ENCODE peak calls at places on chromosomes 4 and X, in eight cellular contexts. One of them, this sample, is unnamed.

GRCh38 chr4:9916346-9916745 is 105.0 kb downstream of the SLC2A9 start:
- DNase-seq in RWPE2: no peak
- DNase-seq in body of pancreas: no peak
- DNase-seq in heart right ventricle: no peak
- DNase-seq in GM06990: no peak
- DNase-seq in cardiac fibroblast: no peak
- DNase-seq in endothelial cell of umbilical vein: no peak
- DNase-seq in kidney epithelial cell: no peak
- DNase-seq in this sample: no peak

GRCh38 chr4:129092636-129093172 is 635 bp downstream of the SCLT1 start:
- DNase-seq in cardiac fibroblast: peak
- DNase-seq in body of pancreas: no peak
- DNase-seq in RWPE2: no peak
- DNase-seq in endothelial cell of umbilical vein: no peak
- DNase-seq in heart right ventricle: no peak
- DNase-seq in kidney epithelial cell: no peak
- DNase-seq in GM06990: no peak
- DNase-seq in this sample: no peak

GRCh38 chr4:184453402-184454160 is 20.8 kb downstream of the IRF2 start:
- DNase-seq in body of pancreas: peak
- DNase-seq in kidney epithelial cell: no peak
- DNase-seq in heart right ventricle: no peak
- DNase-seq in RWPE2: no peak
- DNase-seq in GM06990: peak
- DNase-seq in cardiac fibroblast: peak
- DNase-seq in endothelial cell of umbilical vein: peak
- DNase-seq in this sample: peak

GRCh38 chr4:71288875-71289274 is 49.9 kb upstream of the SLC4A4 start:
- DNase-seq in heart right ventricle: no peak
- DNase-seq in cardiac fibroblast: no peak
- DNase-seq in kidney epithelial cell: no peak
- DNase-seq in RWPE2: no peak
- DNase-seq in GM06990: no peak
- DNase-seq in body of pancreas: peak
- DNase-seq in endothelial cell of umbilical vein: no peak
- DNase-seq in this sample: no peak

GRCh38 chr4:82519072-82519471 is 42.7 kb downstream of the TMEM150C start:
- DNase-seq in cardiac fibroblast: peak
- DNase-seq in heart right ventricle: no peak
- DNase-seq in body of pancreas: no peak
- DNase-seq in kidney epithelial cell: no peak
- DNase-seq in endothelial cell of umbilical vein: peak
- DNase-seq in GM06990: no peak
- DNase-seq in RWPE2: no peak
- DNase-seq in this sample: peak

GRCh38 chr4:124079174-124079780 is 633.3 kb downstream of the ANKRD50 start:
- DNase-seq in GM06990: no peak
- DNase-seq in heart right ventricle: no peak
- DNase-seq in endothelial cell of umbilical vein: no peak
- DNase-seq in kidney epithelial cell: no peak
- DNase-seq in cardiac fibroblast: peak
- DNase-seq in body of pancreas: no peak
- DNase-seq in RWPE2: no peak
- DNase-seq in this sample: peak

GRCh38 chrX:125405339-125405738 is 85.7 kb downstream of the TEX13C start:
- DNase-seq in body of pancreas: no peak
- DNase-seq in RWPE2: no peak
- DNase-seq in kidney epithelial cell: no peak
- DNase-seq in GM06990: no peak
- DNase-seq in cardiac fibroblast: no peak
- DNase-seq in heart right ventricle: no peak
- DNase-seq in endothelial cell of umbilical vein: no peak
- DNase-seq in this sample: no peak

GRCh38 chrX:118780915-118781314 is 42.7 kb upstream of the ZCCHC12 start:
- DNase-seq in kidney epithelial cell: no peak
- DNase-seq in GM06990: no peak
- DNase-seq in RWPE2: no peak
- DNase-seq in body of pancreas: no peak
- DNase-seq in heart right ventricle: no peak
- DNase-seq in cardiac fibroblast: peak
- DNase-seq in endothelial cell of umbilical vein: no peak
- DNase-seq in this sample: peak

DNA sequence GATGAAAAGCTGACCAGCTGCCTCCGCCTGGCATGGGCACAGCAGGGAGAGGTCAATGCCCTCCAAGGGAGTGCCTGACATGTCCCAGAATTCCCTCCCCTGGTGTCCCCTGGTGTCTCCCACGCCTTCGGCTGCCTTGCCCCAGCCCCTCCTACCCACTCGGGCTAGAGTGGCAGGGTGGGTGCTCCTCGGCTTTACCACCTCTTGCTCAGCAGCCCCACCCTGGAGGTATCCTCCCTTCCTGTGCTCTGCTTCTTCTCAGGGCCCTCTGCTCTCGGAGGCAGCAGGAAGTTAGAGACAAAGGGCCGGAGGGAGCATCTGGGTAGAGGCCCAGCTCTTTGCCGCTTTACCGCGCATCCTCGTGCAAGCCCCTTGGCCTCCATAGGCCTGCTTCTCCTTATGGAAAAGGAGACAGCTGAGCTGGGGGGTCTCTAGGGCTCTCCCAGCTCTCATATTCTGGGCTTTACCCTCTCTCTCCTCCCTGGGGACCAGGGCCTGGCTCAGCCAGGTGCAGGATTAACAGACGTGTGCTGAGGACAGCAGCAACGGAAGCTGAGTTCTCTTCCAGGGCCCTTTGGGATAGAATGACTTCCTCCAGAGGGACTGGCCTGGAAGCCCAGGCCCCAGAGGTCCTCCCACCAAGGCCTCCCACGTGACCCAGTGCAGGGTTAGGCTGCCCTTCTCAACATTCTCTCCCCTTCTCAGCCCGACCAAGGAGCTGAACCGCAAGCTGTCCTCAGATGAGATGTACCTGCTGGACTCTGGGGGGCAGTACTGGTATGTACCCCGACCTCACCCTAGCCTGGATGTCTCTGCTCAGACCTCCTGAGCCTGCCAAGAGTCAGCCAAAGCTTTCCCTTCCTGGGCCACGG is 17.2 kb downstream of the XPNPEP2 start:
- DNase-seq in body of pancreas: no peak
- DNase-seq in cardiac fibroblast: no peak
- DNase-seq in GM06990: no peak
- DNase-seq in endothelial cell of umbilical vein: no peak
- DNase-seq in heart right ventricle: no peak
- DNase-seq in kidney epithelial cell: no peak
- DNase-seq in RWPE2: no peak
- DNase-seq in this sample: no peak
- TF ChIP-seq CTCF in body of pancreas: no peak
- TF ChIP-seq CTCF in cardiac fibroblast: no peak
- TF ChIP-seq CTCF in GM06990: peak
- TF ChIP-seq CTCF in endothelial cell of umbilical vein: no peak
- TF ChIP-seq CTCF in heart right ventricle: no peak
- TF ChIP-seq CTCF in kidney epithelial cell: no peak
- TF ChIP-seq CTCF in RWPE2: no peak
- TF ChIP-seq CTCF in this sample: no peak

GRCh38 chr4:48904541-48905142 is 1.9 kb downstream of the OCIAD2 start:
- DNase-seq in body of pancreas: no peak
- DNase-seq in heart right ventricle: no peak
- DNase-seq in endothelial cell of umbilical vein: no peak
- DNase-seq in GM06990: no peak
- DNase-seq in kidney epithelial cell: no peak
- DNase-seq in RWPE2: no peak
- DNase-seq in cardiac fibroblast: no peak
- DNase-seq in this sample: peak

GRCh38 chr4:48905363-48906015 is 1.1 kb downstream of the OCIAD2 start:
- DNase-seq in endothelial cell of umbilical vein: peak
- DNase-seq in RWPE2: no peak
- DNase-seq in heart right ventricle: no peak
- DNase-seq in cardiac fibroblast: peak
- DNase-seq in body of pancreas: peak
- DNase-seq in GM06990: peak
- DNase-seq in kidney epithelial cell: peak
- DNase-seq in this sample: peak

GRCh38 chr4:48907706-48908477 is 1.3 kb upstream of the OCIAD2 start:
- DNase-seq in kidney epithelial cell: no peak
- DNase-seq in cardiac fibroblast: no peak
- DNase-seq in endothelial cell of umbilical vein: no peak
- DNase-seq in RWPE2: no peak
- DNase-seq in body of pancreas: no peak
- DNase-seq in GM06990: no peak
- DNase-seq in heart right ventricle: no peak
- DNase-seq in this sample: no peak

GRCh38 chr4:48908687-48909086 is 2.1 kb upstream of the OCIAD2 start:
- DNase-seq in RWPE2: no peak
- DNase-seq in body of pancreas: no peak
- DNase-seq in kidney epithelial cell: no peak
- DNase-seq in endothelial cell of umbilical vein: no peak
- DNase-seq in cardiac fibroblast: no peak
- DNase-seq in heart right ventricle: no peak
- DNase-seq in GM06990: no peak
- DNase-seq in this sample: no peak

GRCh38 chr4:48906283-48907173 is at the start of gene OCIAD2:
- DNase-seq in GM06990: peak
- DNase-seq in endothelial cell of umbilical vein: peak
- DNase-seq in RWPE2: peak
- DNase-seq in kidney epithelial cell: peak
- DNase-seq in cardiac fibroblast: peak
- DNase-seq in body of pancreas: peak
- DNase-seq in heart right ventricle: peak
- DNase-seq in this sample: peak
- TF ChIP-seq CTCF in GM06990: peak
- TF ChIP-seq CTCF in endothelial cell of umbilical vein: no peak
- TF ChIP-seq CTCF in RWPE2: no peak
- TF ChIP-seq CTCF in kidney epithelial cell: no peak
- TF ChIP-seq CTCF in cardiac fibroblast: no peak
- TF ChIP-seq CTCF in body of pancreas: no peak
- TF ChIP-seq CTCF in heart right ventricle: no peak
- TF ChIP-seq CTCF in this sample: no peak

DNA sequence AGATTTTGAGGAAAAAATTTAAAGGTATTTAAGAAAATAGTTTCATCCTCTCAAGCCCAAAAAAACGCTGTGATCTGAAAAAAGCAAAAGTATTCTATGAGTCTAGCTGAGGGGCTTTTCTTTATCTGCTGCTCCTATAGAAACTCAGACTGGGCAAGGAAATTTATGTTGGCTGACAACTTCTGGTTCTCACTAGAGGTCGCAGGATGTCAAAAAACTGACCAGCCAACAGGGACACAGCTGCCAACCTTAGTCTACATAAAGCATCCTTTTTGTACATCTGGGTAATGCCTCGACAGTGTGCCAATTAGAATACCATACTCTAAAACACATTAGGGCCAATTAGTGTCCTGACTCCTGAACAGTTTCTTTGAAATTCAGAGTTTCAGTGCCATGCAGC is 8.8 kb upstream of the TLL1 start:
- DNase-seq in kidney epithelial cell: no peak
- DNase-seq in cardiac fibroblast: peak
- DNase-seq in body of pancreas: no peak
- DNase-seq in endothelial cell of umbilical vein: peak
- DNase-seq in GM06990: no peak
- DNase-seq in heart right ventricle: no peak
- DNase-seq in RWPE2: no peak
- DNase-seq in this sample: no peak
- TF ChIP-seq CTCF in kidney epithelial cell: peak
- TF ChIP-seq CTCF in cardiac fibroblast: no peak
- TF ChIP-seq CTCF in body of pancreas: no peak
- TF ChIP-seq CTCF in endothelial cell of umbilical vein: no peak
- TF ChIP-seq CTCF in GM06990: no peak
- TF ChIP-seq CTCF in heart right ventricle: no peak
- TF ChIP-seq CTCF in RWPE2: peak
- TF ChIP-seq CTCF in this sample: no peak

GRCh38 chrX:132505116-132505515 is 16.3 kb upstream of the MBNL3 start:
- DNase-seq in RWPE2: no peak
- DNase-seq in cardiac fibroblast: peak
- DNase-seq in GM06990: no peak
- DNase-seq in endothelial cell of umbilical vein: no peak
- DNase-seq in body of pancreas: peak
- DNase-seq in kidney epithelial cell: no peak
- DNase-seq in heart right ventricle: no peak
- DNase-seq in this sample: peak
- TF ChIP-seq CTCF in RWPE2: no peak
- TF ChIP-seq CTCF in cardiac fibroblast: no peak
- TF ChIP-seq CTCF in GM06990: no peak
- TF ChIP-seq CTCF in endothelial cell of umbilical vein: no peak
- TF ChIP-seq CTCF in body of pancreas: no peak
- TF ChIP-seq CTCF in kidney epithelial cell: no peak
- TF ChIP-seq CTCF in heart right ventricle: no peak
- TF ChIP-seq CTCF in this sample: no peak

DNA sequence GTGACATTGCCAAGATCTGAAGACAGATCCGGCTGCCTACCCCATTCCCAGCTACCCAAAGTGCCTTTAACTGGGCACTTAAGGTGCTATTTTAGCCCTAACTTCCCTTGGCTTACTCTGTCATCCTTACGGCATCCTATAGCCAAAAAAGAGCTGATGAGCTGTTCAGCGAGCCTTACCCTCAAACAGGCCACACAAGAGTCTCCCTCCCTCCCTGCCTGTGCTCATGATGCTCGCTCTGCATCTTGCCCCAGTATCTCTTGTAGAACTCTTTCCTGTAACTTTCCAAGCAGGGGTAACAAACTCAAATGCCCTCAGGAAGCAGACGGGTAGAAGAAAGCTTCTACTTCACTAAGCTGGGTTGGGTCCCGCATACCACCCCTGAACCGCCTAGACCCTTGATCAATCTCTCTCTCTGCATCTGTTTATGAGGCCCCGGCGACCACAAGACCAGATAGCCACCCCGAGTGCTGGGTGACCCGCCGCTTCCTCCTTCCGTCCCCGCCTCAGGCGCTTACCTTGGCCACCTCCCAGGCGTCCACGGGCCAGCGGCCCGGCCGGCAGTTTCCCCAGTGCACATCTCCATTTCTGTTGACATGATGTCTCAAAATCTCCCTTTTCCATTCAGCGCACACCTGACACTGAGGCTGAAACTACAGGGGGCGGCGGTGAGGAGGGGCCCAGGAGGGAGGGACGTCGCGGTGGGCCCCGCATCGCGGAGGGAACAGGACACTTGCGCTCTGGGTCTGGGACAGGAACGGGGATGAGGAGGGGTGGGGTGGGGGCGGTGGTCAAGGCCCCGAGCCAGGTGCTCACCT is 663 bp downstream of the CXorf38 start:
- DNase-seq in RWPE2: no peak
- DNase-seq in endothelial cell of umbilical vein: peak
- DNase-seq in body of pancreas: peak
- DNase-seq in heart right ventricle: peak
- DNase-seq in kidney epithelial cell: no peak
- DNase-seq in cardiac fibroblast: peak
- DNase-seq in GM06990: peak
- DNase-seq in this sample: peak
- TF ChIP-seq CTCF in RWPE2: no peak
- TF ChIP-seq CTCF in endothelial cell of umbilical vein: no peak
- TF ChIP-seq CTCF in body of pancreas: no peak
- TF ChIP-seq CTCF in heart right ventricle: no peak
- TF ChIP-seq CTCF in kidney epithelial cell: no peak
- TF ChIP-seq CTCF in cardiac fibroblast: no peak
- TF ChIP-seq CTCF in GM06990: no peak
- TF ChIP-seq CTCF in this sample: no peak

GRCh38 chr4:11218692-11219091 is 210.0 kb downstream of the HS3ST1 start:
- DNase-seq in endothelial cell of umbilical vein: no peak
- DNase-seq in cardiac fibroblast: no peak
- DNase-seq in kidney epithelial cell: no peak
- DNase-seq in heart right ventricle: no peak
- DNase-seq in GM06990: no peak
- DNase-seq in RWPE2: no peak
- DNase-seq in body of pancreas: no peak
- DNase-seq in this sample: no peak
- TF ChIP-seq CTCF in endothelial cell of umbilical vein: no peak
- TF ChIP-seq CTCF in cardiac fibroblast: no peak
- TF ChIP-seq CTCF in kidney epithelial cell: no peak
- TF ChIP-seq CTCF in heart right ventricle: no peak
- TF ChIP-seq CTCF in GM06990: no peak
- TF ChIP-seq CTCF in RWPE2: no peak
- TF ChIP-seq CTCF in body of pancreas: no peak
- TF ChIP-seq CTCF in this sample: no peak

GRCh38 chrX:8042304-8042703 is 115.1 kb upstream of the PNPLA4 start:
- DNase-seq in GM06990: no peak
- DNase-seq in RWPE2: no peak
- DNase-seq in body of pancreas: no peak
- DNase-seq in kidney epithelial cell: no peak
- DNase-seq in endothelial cell of umbilical vein: no peak
- DNase-seq in heart right ventricle: no peak
- DNase-seq in cardiac fibroblast: no peak
- DNase-seq in this sample: no peak
- TF ChIP-seq CTCF in GM06990: no peak
- TF ChIP-seq CTCF in RWPE2: no peak
- TF ChIP-seq CTCF in body of pancreas: no peak
- TF ChIP-seq CTCF in kidney epithelial cell: peak
- TF ChIP-seq CTCF in endothelial cell of umbilical vein: no peak
- TF ChIP-seq CTCF in heart right ventricle: no peak
- TF ChIP-seq CTCF in cardiac fibroblast: no peak
- TF ChIP-seq CTCF in this sample: peak

This sample was measured in astrocyte of the spinal cord.